ENCODE peak calls at places on chromosomes 2 and 18, in four cellular contexts. One of them, this sample, is unnamed.

GRCh38 chr2:120855855-120856405 is 120.3 kb downstream of the GLI2 start:
- DNase-seq in fibroblast of lung: no peak
- DNase-seq in HEK293T: no peak
- DNase-seq in glutamatergic neuron: no peak
- DNase-seq in this sample: no peak

GRCh38 chr2:8676191-8676914 is 5.5 kb upstream of the ID2 start:
- DNase-seq in fibroblast of lung: peak
- DNase-seq in HEK293T: peak
- DNase-seq in glutamatergic neuron: peak
- DNase-seq in this sample: peak

GRCh38 chr2:152525277-152525838 is 190.4 kb downstream of the FMNL2 start:
- DNase-seq in fibroblast of lung: no peak
- DNase-seq in HEK293T: no peak
- DNase-seq in glutamatergic neuron: no peak
- DNase-seq in this sample: peak

GRCh38 chr2:127655209-127656073 is 9.5 kb downstream of the GPR17 start:
- DNase-seq in fibroblast of lung: no peak
- DNase-seq in HEK293T: no peak
- DNase-seq in glutamatergic neuron: no peak
- DNase-seq in this sample: peak

GRCh38 chr2:236993799-236994198 is 91.9 kb upstream of the COPS8 start:
- DNase-seq in fibroblast of lung: no peak
- DNase-seq in HEK293T: no peak
- DNase-seq in glutamatergic neuron: no peak
- DNase-seq in this sample: no peak

GRCh38 chr2:232653441-232653840 is 20.0 kb downstream of the EFHD1 start:
- DNase-seq in fibroblast of lung: no peak
- DNase-seq in HEK293T: no peak
- DNase-seq in glutamatergic neuron: no peak
- DNase-seq in this sample: no peak

GRCh38 chr2:72006188-72006736 is 141.4 kb downstream of the CYP26B1 start:
- DNase-seq in fibroblast of lung: no peak
- DNase-seq in HEK293T: no peak
- DNase-seq in glutamatergic neuron: no peak
- DNase-seq in this sample: peak

GRCh38 chr2:69164379-69164778 is 151.4 kb downstream of the ANTXR1 start:
- DNase-seq in fibroblast of lung: peak
- DNase-seq in HEK293T: no peak
- DNase-seq in glutamatergic neuron: no peak
- DNase-seq in this sample: no peak

GRCh38 chr2:47031909-47032668 is 116.5 kb upstream of the MCFD2 start:
- DNase-seq in fibroblast of lung: no peak
- DNase-seq in HEK293T: no peak
- DNase-seq in glutamatergic neuron: no peak
- DNase-seq in this sample: no peak

GRCh38 chr2:14756122-14756541 is 123.6 kb downstream of the LRATD1 start:
- DNase-seq in fibroblast of lung: peak
- DNase-seq in HEK293T: no peak
- DNase-seq in glutamatergic neuron: no peak
- DNase-seq in this sample: no peak

GRCh38 chr2:66509326-66509811 is 74.4 kb downstream of the MEIS1 start:
- DNase-seq in fibroblast of lung: no peak
- DNase-seq in HEK293T: no peak
- DNase-seq in glutamatergic neuron: no peak
- DNase-seq in this sample: no peak

GRCh38 chr2:196239622-196240587 is 68.5 kb upstream of the STK17B start:
- DNase-seq in fibroblast of lung: peak
- DNase-seq in HEK293T: no peak
- DNase-seq in glutamatergic neuron: no peak
- DNase-seq in this sample: peak

GRCh38 chr2:150538582-150539236 is 51.2 kb upstream of the RND3 start:
- DNase-seq in fibroblast of lung: peak
- DNase-seq in HEK293T: no peak
- DNase-seq in glutamatergic neuron: no peak
- DNase-seq in this sample: peak

GRCh38 chr2:64463784-64464183 is 9.8 kb downstream of the LGALSL start:
- DNase-seq in fibroblast of lung: peak
- DNase-seq in HEK293T: no peak
- DNase-seq in glutamatergic neuron: no peak
- DNase-seq in this sample: no peak

GRCh38 chr18:21167641-21168372 is 56.2 kb upstream of the ROCK1 start:
- DNase-seq in fibroblast of lung: no peak
- DNase-seq in HEK293T: no peak
- DNase-seq in glutamatergic neuron: no peak
- DNase-seq in this sample: no peak

GRCh38 chr2:99722726-99723125 is 232.9 kb upstream of the REV1 start:
- DNase-seq in fibroblast of lung: peak
- DNase-seq in HEK293T: no peak
- DNase-seq in glutamatergic neuron: no peak
- DNase-seq in this sample: no peak

GRCh38 chr2:14616342-14616741 is 16.2 kb upstream of the LRATD1 start:
- DNase-seq in fibroblast of lung: no peak
- DNase-seq in HEK293T: no peak
- DNase-seq in glutamatergic neuron: no peak
- DNase-seq in this sample: no peak

GRCh38 chr2:169038338-169038757 is 7.2 kb upstream of the ABCB11 start:
- DNase-seq in fibroblast of lung: peak
- DNase-seq in HEK293T: no peak
- DNase-seq in glutamatergic neuron: no peak
- DNase-seq in this sample: no peak

GRCh38 chr2:41722668-41723369 is 325.0 kb upstream of the PKDCC start:
- DNase-seq in fibroblast of lung: peak
- DNase-seq in HEK293T: no peak
- DNase-seq in glutamatergic neuron: no peak
- DNase-seq in this sample: peak

GRCh38 chr2:43459455-43459854 is 136.4 kb downstream of the THADA start:
- DNase-seq in fibroblast of lung: peak
- DNase-seq in HEK293T: no peak
- DNase-seq in glutamatergic neuron: no peak
- DNase-seq in this sample: no peak

GRCh38 chr2:43605851-43606250 is 10.0 kb upstream of the THADA start:
- DNase-seq in fibroblast of lung: peak
- DNase-seq in HEK293T: no peak
- DNase-seq in glutamatergic neuron: no peak
- DNase-seq in this sample: no peak

GRCh38 chr2:96097951-96098823 is 18.2 kb downstream of the ADRA2B start:
- DNase-seq in fibroblast of lung: no peak
- DNase-seq in HEK293T: no peak
- DNase-seq in glutamatergic neuron: no peak
- DNase-seq in this sample: no peak

GRCh38 chr2:231613655-231614558 is 21.2 kb downstream of the TEX44 start:
- DNase-seq in fibroblast of lung: peak
- DNase-seq in HEK293T: peak
- DNase-seq in glutamatergic neuron: peak
- DNase-seq in this sample: peak

This sample was measured in tibial artery.